ENCODE peak calls at places on chromosomes 13 and 19, in six cellular contexts. One of them, this sample, is unnamed.

GRCh38 chr13:108947551-108948030 is 318.2 kb downstream of the MYO16 start:
- DNase-seq in mammary epithelial cell: no peak
- DNase-seq in uterus: peak; percentile 69
- DNase-seq in heart right ventricle: no peak
- DNase-seq in tibial artery: peak; percentile 72
- DNase-seq in prostate gland: no peak
- DNase-seq in this sample: peak; percentile 66

GRCh38 chr13:111316161-111316730 is 4.2 kb upstream of the TEX29 start:
- DNase-seq in mammary epithelial cell: no peak
- DNase-seq in uterus: no peak
- DNase-seq in heart right ventricle: no peak
- DNase-seq in tibial artery: no peak
- DNase-seq in prostate gland: no peak
- DNase-seq in this sample: no peak

GRCh38 chr19:39132344-39132969 is 6.9 kb downstream of the PAK4 start:
- DNase-seq in mammary epithelial cell: no peak
- DNase-seq in uterus: no peak
- DNase-seq in heart right ventricle: no peak
- DNase-seq in tibial artery: no peak
- DNase-seq in prostate gland: no peak
- DNase-seq in this sample: no peak

GRCh38 chr19:18282021-18282787 is 782 bp upstream of the JUND start:
- DNase-seq in mammary epithelial cell: no peak
- DNase-seq in uterus: no peak
- DNase-seq in heart right ventricle: peak; percentile 50
- DNase-seq in tibial artery: no peak
- DNase-seq in prostate gland: peak; percentile 37
- DNase-seq in this sample: peak; percentile 73

GRCh38 chr13:46535822-46536221 is 17.1 kb upstream of the LRCH1 start:
- DNase-seq in mammary epithelial cell: no peak
- DNase-seq in uterus: no peak
- DNase-seq in heart right ventricle: no peak
- DNase-seq in tibial artery: no peak
- DNase-seq in prostate gland: no peak
- DNase-seq in this sample: no peak

GRCh38 chr19:36266375-36266961 is 51.6 kb downstream of the ZNF146 start:
- DNase-seq in mammary epithelial cell: no peak
- DNase-seq in uterus: peak; percentile 22
- DNase-seq in heart right ventricle: no peak
- DNase-seq in tibial artery: no peak
- DNase-seq in prostate gland: no peak
- DNase-seq in this sample: no peak

GRCh38 chr19:13190781-13191540 is 40.8 kb downstream of the IER2 start:
- DNase-seq in mammary epithelial cell: no peak
- DNase-seq in uterus: no peak
- DNase-seq in heart right ventricle: no peak
- DNase-seq in tibial artery: no peak
- DNase-seq in prostate gland: no peak
- DNase-seq in this sample: no peak

GRCh38 chr13:100987993-100988392 is 313.4 kb upstream of the TMTC4 start:
- DNase-seq in mammary epithelial cell: no peak
- DNase-seq in uterus: no peak
- DNase-seq in heart right ventricle: no peak
- DNase-seq in tibial artery: no peak
- DNase-seq in prostate gland: no peak
- DNase-seq in this sample: no peak

GRCh38 chr13:33743438-33744368 is 74.2 kb upstream of the RFC3 start:
- DNase-seq in mammary epithelial cell: no peak
- DNase-seq in uterus: no peak
- DNase-seq in heart right ventricle: no peak
- DNase-seq in tibial artery: no peak
- DNase-seq in prostate gland: no peak
- DNase-seq in this sample: no peak

GRCh38 chr13:84265365-84265764 is 383.1 kb upstream of the SLITRK1 start:
- DNase-seq in mammary epithelial cell: no peak
- DNase-seq in uterus: no peak
- DNase-seq in heart right ventricle: no peak
- DNase-seq in tibial artery: no peak
- DNase-seq in prostate gland: no peak
- DNase-seq in this sample: no peak

GRCh38 chr13:42272115-42272756 is at the start of gene AKAP11:
- DNase-seq in mammary epithelial cell: peak; percentile 50
- DNase-seq in uterus: no peak
- DNase-seq in heart right ventricle: peak; percentile 57
- DNase-seq in tibial artery: peak; percentile 30
- DNase-seq in prostate gland: peak; percentile 26
- DNase-seq in this sample: peak; percentile 86

GRCh38 chr13:66402071-66402470 is 828.1 kb downstream of the PCDH9 start:
- DNase-seq in mammary epithelial cell: no peak
- DNase-seq in uterus: no peak
- DNase-seq in heart right ventricle: no peak
- DNase-seq in tibial artery: no peak
- DNase-seq in prostate gland: no peak
- DNase-seq in this sample: no peak

GRCh38 chr19:55667006-55667381 is 8.0 kb upstream of the EPN1 start:
- DNase-seq in mammary epithelial cell: no peak
- DNase-seq in uterus: no peak
- DNase-seq in heart right ventricle: no peak
- DNase-seq in tibial artery: no peak
- DNase-seq in prostate gland: no peak
- DNase-seq in this sample: no peak

DNA sequence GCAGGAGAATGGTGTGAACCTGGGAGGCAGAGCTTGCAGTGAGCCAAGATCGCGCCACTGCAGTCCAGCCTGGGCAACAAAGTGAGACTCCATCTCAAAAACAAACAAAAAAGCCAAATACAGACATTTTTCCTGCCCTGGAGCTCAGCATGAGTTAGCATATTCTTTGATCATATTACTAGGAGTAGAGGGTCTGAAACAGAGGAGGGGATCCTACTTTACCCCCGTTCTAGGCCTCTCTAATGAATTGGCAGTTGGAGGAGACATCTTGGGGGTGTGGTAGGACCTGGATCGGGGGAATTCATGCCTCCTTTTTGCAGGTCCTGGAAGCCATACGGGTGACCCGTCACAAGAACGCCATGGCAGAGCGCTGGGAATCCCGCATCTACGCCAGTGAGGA is 12.3 kb downstream of the MISP start:
- DNase-seq in mammary epithelial cell: no peak
- DNase-seq in uterus: no peak
- DNase-seq in heart right ventricle: no peak
- DNase-seq in tibial artery: no peak
- DNase-seq in prostate gland: no peak
- DNase-seq in this sample: no peak
- H3K4me1 ChIP-seq in mammary epithelial cell: no peaks in the 10 kb centered on the region
- H3K4me1 ChIP-seq in uterus: no peaks in the 10 kb centered on the region
- H3K4me1 ChIP-seq in heart right ventricle: no peaks in the 10 kb centered on the region
- H3K4me1 ChIP-seq in tibial artery: no peaks in the 10 kb centered on the region
- H3K4me1 ChIP-seq in prostate gland: no peaks in the 10 kb centered on the region
- H3K4me1 ChIP-seq in this sample: no peaks in the 10 kb centered on the region

GRCh38 chr19:42285546-42285945 is 16.4 kb upstream of the PRR19 start:
- DNase-seq in mammary epithelial cell: no peak
- DNase-seq in uterus: peak; percentile 36
- DNase-seq in heart right ventricle: no peak
- DNase-seq in tibial artery: no peak
- DNase-seq in prostate gland: no peak
- DNase-seq in this sample: no peak
- H3K4me1 ChIP-seq in mammary epithelial cell: peaks cover 43% of the 10 kb centered on the region
- H3K4me1 ChIP-seq in uterus: peaks cover 6% of the 10 kb centered on the region
- H3K4me1 ChIP-seq in heart right ventricle: peaks cover 52% of the 10 kb centered on the region
- H3K4me1 ChIP-seq in tibial artery: no peaks in the 10 kb centered on the region
- H3K4me1 ChIP-seq in prostate gland: peaks cover 37% of the 10 kb centered on the region
- H3K4me1 ChIP-seq in this sample: no peaks in the 10 kb centered on the region

DNA sequence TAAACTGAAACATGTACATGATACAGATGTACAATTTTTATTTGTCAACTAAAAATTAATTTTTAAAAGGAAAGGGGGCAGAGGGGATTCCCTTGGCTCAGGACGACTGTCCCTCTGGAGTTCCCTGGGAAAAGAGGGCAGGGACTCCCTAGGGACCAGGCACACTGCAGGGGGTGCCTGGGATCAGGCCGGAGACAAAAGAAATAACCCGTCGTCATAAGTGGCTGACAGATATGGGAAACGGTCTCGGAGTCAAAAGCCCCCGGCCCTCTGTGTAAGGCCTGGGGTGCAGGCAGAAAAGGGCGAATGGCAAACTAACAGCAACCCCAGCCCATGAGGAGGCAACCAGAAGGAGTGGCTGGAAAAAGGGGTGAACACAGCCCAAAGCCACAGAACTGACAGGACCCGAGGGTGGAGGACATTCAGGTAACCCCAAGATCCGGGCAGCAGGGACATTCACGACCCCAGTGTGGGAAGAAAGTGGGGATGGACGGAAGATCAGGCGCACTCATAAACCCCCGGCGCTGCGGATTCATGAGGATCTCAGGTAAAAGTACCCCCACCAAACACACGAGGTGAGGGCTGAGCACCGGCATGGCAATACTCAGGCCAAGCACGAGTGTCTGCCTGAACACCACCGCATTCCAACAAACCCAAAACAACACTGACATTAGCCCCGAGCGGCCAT is 6.7 kb downstream of the MLLT1 start:
- DNase-seq in mammary epithelial cell: no peak
- DNase-seq in uterus: peak; percentile 23
- DNase-seq in heart right ventricle: no peak
- DNase-seq in tibial artery: no peak
- DNase-seq in prostate gland: no peak
- DNase-seq in this sample: no peak
- H3K4me1 ChIP-seq in mammary epithelial cell: peaks cover 43% of the 10 kb centered on the region
- H3K4me1 ChIP-seq in uterus: peaks cover 30% of the 10 kb centered on the region
- H3K4me1 ChIP-seq in heart right ventricle: peaks cover 78% of the 10 kb centered on the region
- H3K4me1 ChIP-seq in tibial artery: peaks cover 5% of the 10 kb centered on the region
- H3K4me1 ChIP-seq in prostate gland: peaks cover 61% of the 10 kb centered on the region
- H3K4me1 ChIP-seq in this sample: no peaks in the 10 kb centered on the region

DNA sequence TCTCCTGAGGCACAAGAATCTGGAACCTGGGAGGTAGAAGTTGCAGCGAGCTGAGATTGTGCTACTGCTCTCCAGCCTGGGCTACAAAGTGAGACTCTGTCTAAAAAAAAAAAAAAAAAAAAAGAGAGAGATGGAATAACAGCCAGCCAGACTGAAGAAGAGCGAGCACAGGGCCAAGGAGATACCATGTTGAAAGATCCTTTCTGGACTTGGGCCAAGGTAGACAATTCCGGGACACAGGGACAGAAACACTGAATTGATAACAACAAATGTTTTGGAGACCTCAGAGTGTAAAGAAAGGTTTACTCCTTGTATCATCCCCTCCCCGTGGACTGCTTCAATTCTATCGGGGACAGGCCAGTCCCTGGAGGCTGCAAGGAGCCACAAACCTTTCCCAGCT is 4.6 kb downstream of the LPAR2 start:
- DNase-seq in mammary epithelial cell: no peak
- DNase-seq in uterus: no peak
- DNase-seq in heart right ventricle: no peak
- DNase-seq in tibial artery: no peak
- DNase-seq in prostate gland: no peak
- DNase-seq in this sample: no peak
- H3K4me1 ChIP-seq in mammary epithelial cell: peaks cover 11% of the 10 kb centered on the region
- H3K4me1 ChIP-seq in uterus: no peaks in the 10 kb centered on the region
- H3K4me1 ChIP-seq in heart right ventricle: peaks cover 11% of the 10 kb centered on the region
- H3K4me1 ChIP-seq in tibial artery: no peaks in the 10 kb centered on the region
- H3K4me1 ChIP-seq in prostate gland: peaks cover 3% of the 10 kb centered on the region
- H3K4me1 ChIP-seq in this sample: no peaks in the 10 kb centered on the region

GRCh38 chr19:6074709-6075403 is 35.4 kb downstream of the RFX2 start:
- DNase-seq in mammary epithelial cell: no peak
- DNase-seq in uterus: no peak
- DNase-seq in heart right ventricle: no peak
- DNase-seq in tibial artery: no peak
- DNase-seq in prostate gland: no peak
- DNase-seq in this sample: no peak
- H3K4me1 ChIP-seq in mammary epithelial cell: peaks cover 14% of the 10 kb centered on the region
- H3K4me1 ChIP-seq in uterus: no peaks in the 10 kb centered on the region
- H3K4me1 ChIP-seq in heart right ventricle: peaks cover 8% of the 10 kb centered on the region
- H3K4me1 ChIP-seq in tibial artery: no peaks in the 10 kb centered on the region
- H3K4me1 ChIP-seq in prostate gland: no peaks in the 10 kb centered on the region
- H3K4me1 ChIP-seq in this sample: no peaks in the 10 kb centered on the region